ENCODE peak calls at places on chromosome X, in six cellular contexts. I is H9, D is AG09319, Z is right lobe of liver, C is tibial artery, N is astrocyte of the spinal cord. M is an unnamed sample.

GRCh38 chrX:107577933-107578332 is 50.4 kb upstream of the PRPS1 start:
- DNase-seq in Z (no peak), N (no peak), D (no peak), I (no peak), C (no peak), M (no peak)

GRCh38 chrX:46263494-46263893 is 281.7 kb downstream of the ZNF674 start:
- DNase-seq in I (no peak), N (no peak), D (no peak), Z (no peak), C (no peak), M (no peak)

GRCh38 chrX:134868766-134869495 is 121.9 kb upstream of the SMIM10 start:
- DNase-seq in C (no peak), I (no peak), D (no peak), Z (no peak), N (peak), M (no peak)

GRCh38 chrX:112662559-112663427 is 16.9 kb downstream of the LHFPL1 start:
- DNase-seq in N (no peak), Z (no peak), I (no peak), D (no peak), C (no peak), M (no peak)

GRCh38 chrX:29478336-29479069 is 736.9 kb upstream of the MAGEB2 start:
- DNase-seq in C (no peak), D (no peak), I (peak), N (peak), Z (peak), M (peak)

GRCh38 chrX:153897899-153898298 is 6.6 kb upstream of the AVPR2 start:
- DNase-seq in Z (no peak), N (no peak), I (no peak), D (no peak), C (no peak), M (no peak)

GRCh38 chrX:137431693-137432488 is 134.0 kb upstream of the ZIC3 start:
- DNase-seq in N (no peak), Z (no peak), D (no peak), C (no peak), I (peak), M (no peak)

GRCh38 chrX:2188840-2189239 is 311.9 kb downstream of the DHRSX start:
- DNase-seq in C (no peak), I (no peak), N (no peak), Z (no peak), D (no peak), M (no peak)

GRCh38 chrX:16487620-16488380 is 162.2 kb upstream of the S100G start:
- DNase-seq in D (no peak), N (peak), I (no peak), Z (no peak), C (no peak), M (no peak)

GRCh38 chrX:24733111-24733510 is 39.4 kb downstream of the POLA1 start:
- DNase-seq in D (no peak), C (no peak), Z (no peak), N (no peak), I (no peak), M (no peak)

GRCh38 chrX:15854080-15854655 is 445 bp downstream of the AP1S2 start:
- DNase-seq in I (peak), C (peak), N (no peak), Z (peak), D (no peak), M (peak)

GRCh38 chrX:63349307-63349706 is 1.8 kb downstream of the SPIN4 start:
- DNase-seq in N (no peak), D (no peak), Z (no peak), I (no peak), C (no peak), M (no peak)

GRCh38 chrX:24148535-24149345 is 789 bp upstream of the ZFX start:
- DNase-seq in C (no peak), Z (no peak), N (peak), I (no peak), D (no peak), M (no peak)

GRCh38 chrX:71919436-71919835 is 8.8 kb downstream of the NHSL2 start:
- DNase-seq in I (no peak), N (no peak), C (no peak), Z (no peak), D (no peak), M (no peak)

GRCh38 chrX:1389181-1389992 is 2.5 kb downstream of the SLC25A6 start:
- DNase-seq in Z (no peak), D (no peak), C (no peak), I (no peak), N (no peak), M (no peak)

GRCh38 chrX:21412883-21413282 is 38.7 kb downstream of the CNKSR2 start:
- DNase-seq in Z (no peak), C (no peak), D (no peak), N (peak), I (no peak), M (no peak)

GRCh38 chrX:12779534-12779933 is 11.7 kb upstream of the PRPS2 start:
- DNase-seq in I (no peak), D (no peak), N (no peak), Z (no peak), C (no peak), M (no peak)

GRCh38 chrX:13750204-13750603 is 15.7 kb downstream of the OFD1 start:
- DNase-seq in N (peak), I (no peak), C (no peak), Z (no peak), D (no peak), M (no peak)

GRCh38 chrX:40158036-40158706 is 60.4 kb upstream of the BCOR start:
- DNase-seq in Z (peak), C (no peak), D (no peak), N (no peak), I (peak), M (no peak)

GRCh38 chrX:120251471-120252011 is 929 bp downstream of the ZBTB33 start:
- DNase-seq in N (peak), Z (peak), C (no peak), D (no peak), I (no peak), M (peak)

GRCh38 chrX:28582494-28582893 is 4.8 kb upstream of the IL1RAPL1 start:
- DNase-seq in Z (no peak), C (no peak), D (no peak), I (no peak), N (no peak), M (no peak)

GRCh38 chrX:13774696-13775095 is 40.1 kb downstream of the OFD1 start:
- DNase-seq in I (no peak), C (no peak), N (peak), Z (no peak), D (no peak), M (no peak)

GRCh38 chrX:19659929-19660328 is 144.6 kb upstream of the MAP3K15 start:
- DNase-seq in N (no peak), I (no peak), C (no peak), Z (no peak), D (no peak), M (no peak)
- TF ChIP-seq CTCF in N (no peak), I (peak), C (no peak), Z (no peak), D (no peak), M (peak)

DNA sequence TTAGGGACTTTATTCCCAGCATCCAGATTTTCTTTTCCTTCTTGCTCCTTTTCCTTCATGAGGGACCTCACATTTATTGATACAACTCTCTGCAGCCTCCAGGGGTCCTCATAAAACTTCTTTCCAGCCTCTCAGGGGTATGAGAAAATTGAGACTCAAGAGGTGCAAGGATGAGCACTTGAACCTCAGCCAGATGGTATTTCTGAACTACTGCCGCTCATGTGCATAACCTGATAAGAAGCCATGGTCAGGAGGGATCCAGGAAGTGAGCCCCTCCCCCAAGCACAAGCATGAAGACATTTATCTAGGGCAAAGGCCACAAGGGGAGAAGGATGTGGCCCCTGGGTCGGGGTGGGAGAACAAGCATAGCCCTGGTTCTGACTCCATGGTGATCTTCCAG is 73.3 kb downstream of the TSPAN7 start:
- DNase-seq in C (no peak), Z (no peak), N (no peak), D (no peak), I (no peak), M (no peak)
- TF ChIP-seq CTCF in C (no peak), Z (no peak), N (no peak), D (no peak), I (no peak), M (no peak)

DNA sequence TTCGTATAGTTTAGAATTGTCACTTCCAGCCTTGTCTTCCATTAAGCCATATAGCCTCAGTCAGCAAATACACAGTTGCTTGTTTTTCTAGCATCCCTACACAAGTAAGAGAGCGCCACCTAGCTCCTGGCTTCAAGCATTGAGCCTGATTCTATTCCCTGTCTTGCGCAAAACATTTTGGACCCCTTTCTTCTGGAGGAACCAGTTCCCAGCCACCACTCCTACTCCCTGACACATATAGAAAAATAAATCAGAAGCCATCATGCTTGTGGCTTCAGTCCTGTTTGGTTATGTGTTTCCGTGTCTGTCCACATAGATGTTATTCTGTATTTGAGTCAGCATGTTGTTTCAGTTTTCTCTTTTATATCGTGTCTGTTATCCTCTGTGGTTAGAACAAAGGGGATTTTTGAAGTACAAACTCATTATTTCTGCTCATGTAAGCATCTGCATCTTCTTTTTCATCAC is 59.9 kb downstream of the GK start:
- DNase-seq in D (peak), I (peak), C (peak), N (peak), Z (no peak), M (peak)
- TF ChIP-seq CTCF in D (peak), I (peak), C (peak), N (peak), Z (peak), M (peak)

GRCh38 chrX:64571011-64571410 is 175.8 kb upstream of the MTMR8 start:
- DNase-seq in N (no peak), Z (no peak), I (peak), C (no peak), D (no peak), M (no peak)

DNA sequence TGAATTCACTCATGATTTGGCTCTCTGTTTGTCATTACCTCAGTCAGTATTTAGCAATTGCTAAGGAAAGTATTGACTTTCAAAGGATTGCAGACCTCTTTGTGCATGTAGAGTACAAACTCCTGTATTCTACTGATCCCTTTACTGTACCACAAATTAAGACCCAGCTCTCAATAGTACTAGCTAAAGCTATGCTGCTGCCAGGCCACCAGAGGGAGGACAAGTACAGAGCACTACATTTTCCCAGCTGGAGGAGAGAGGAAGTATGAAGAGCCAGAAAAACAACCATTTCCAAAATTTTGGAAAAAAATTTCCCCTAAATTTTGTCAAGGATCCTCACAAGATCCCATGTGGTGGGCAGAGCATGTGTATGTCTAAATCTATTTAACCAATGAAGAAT is 175.0 kb upstream of the MTMR8 start:
- DNase-seq in C (no peak), I (peak), N (no peak), Z (no peak), D (no peak), M (no peak)
- TF ChIP-seq CTCF in C (no peak), I (peak), N (no peak), Z (peak), D (no peak), M (no peak)

GRCh38 chrX:102723456-102723855 is 2.9 kb downstream of the GPRASP3 start:
- DNase-seq in I (no peak), D (no peak), C (no peak), Z (no peak), N (no peak), M (no peak)

GRCh38 chrX:102715967-102716366 is 3.7 kb downstream of the GPRASP2 start:
- DNase-seq in C (no peak), N (no peak), D (no peak), I (no peak), Z (no peak), M (no peak)

GRCh38 chrX:102714994-102715393 is 2.7 kb downstream of the GPRASP2 start:
- DNase-seq in N (no peak), I (peak), C (no peak), Z (no peak), D (no peak), M (no peak)

DNA sequence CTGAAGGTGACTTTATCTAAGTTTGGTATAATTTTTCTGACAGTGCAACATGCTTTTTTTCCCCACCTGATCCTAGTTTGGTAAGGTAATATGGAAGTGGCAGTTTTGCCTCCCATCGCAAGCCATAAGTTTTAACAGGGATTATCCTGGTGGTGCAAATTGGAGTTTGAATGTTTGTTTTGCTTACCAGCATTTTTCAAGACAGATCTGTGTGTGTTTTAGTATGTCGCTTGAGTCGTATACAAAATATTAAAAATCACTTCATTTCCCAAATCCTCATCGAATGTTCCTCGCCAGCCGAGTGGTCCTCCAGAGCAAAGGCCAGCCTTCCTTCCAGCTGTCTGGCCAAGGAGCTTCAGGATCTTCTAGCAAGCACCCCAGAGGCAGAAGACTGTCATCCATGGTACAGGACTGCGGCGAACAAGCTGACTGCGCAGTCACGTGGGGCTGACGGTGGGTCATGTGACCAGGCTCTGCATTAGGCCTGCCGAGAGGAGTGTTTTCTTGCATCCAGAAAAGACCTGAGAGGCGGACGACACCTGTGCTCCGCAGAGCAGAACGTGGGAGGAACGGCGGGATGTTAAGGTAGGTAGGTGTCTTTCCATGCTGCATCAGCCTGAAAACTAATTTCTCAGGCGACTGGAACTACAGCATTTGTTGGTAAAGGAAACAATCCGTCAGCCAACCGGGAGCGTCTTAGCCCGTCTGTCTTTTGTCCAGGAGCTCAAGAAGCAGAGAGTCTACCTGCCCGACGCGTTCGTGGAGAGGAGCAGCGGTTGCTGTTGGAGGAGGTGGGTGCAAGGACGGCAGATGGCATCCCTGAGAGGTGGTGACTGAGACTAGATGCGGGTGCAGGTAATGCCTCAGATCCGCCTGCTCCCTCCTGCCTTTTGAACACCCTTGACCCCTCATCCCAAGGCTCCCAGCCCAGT is at the start of gene GPRASP3:
- DNase-seq in I (no peak), D (peak), N (peak), Z (peak), C (peak), M (peak)
- TF ChIP-seq CTCF in I (no peak), D (no peak), N (no peak), Z (no peak), C (no peak), M (no peak)

GRCh38 chrX:109600114-109600710 is 24.8 kb downstream of the KCNE5 start:
- DNase-seq in C (peak), D (no peak), N (peak), I (peak), Z (no peak), M (no peak)
- TF ChIP-seq CTCF in C (no peak), D (no peak), N (no peak), I (no peak), Z (no peak), M (no peak)

DNA sequence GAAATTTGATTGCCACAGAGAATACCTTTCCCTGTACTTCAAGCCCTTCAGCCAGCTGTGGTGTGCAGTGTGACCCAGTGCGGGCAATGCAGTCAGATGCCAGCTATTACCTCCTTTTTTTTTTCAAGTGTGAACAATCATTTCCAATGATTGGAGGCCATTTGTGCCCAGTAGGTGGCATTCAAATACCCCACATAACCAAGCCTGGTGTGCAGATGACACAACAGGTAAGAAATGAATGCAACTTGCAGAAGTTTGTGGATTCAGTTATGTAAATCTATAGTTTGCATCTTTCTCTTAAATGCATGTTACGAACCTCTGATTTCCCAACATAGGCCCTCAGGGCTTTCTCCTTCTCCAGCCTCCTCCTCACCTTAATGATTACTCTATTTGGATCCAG is 98.0 kb downstream of the CLCN4 start:
- DNase-seq in Z (no peak), I (no peak), D (no peak), N (no peak), C (no peak), M (no peak)
- TF ChIP-seq CTCF in Z (peak), I (no peak), D (no peak), N (no peak), C (no peak), M (no peak)

GRCh38 chrX:4277122-4277521 is 563.7 kb upstream of the PRKX start:
- DNase-seq in N (no peak), C (no peak), Z (no peak), I (no peak), D (no peak), M (no peak)
- TF ChIP-seq CTCF in N (no peak), C (no peak), Z (no peak), I (peak), D (no peak), M (peak)

GRCh38 chrX:45031830-45032229 is 158.8 kb downstream of the KDM6A start:
- DNase-seq in N (no peak), C (no peak), I (no peak), Z (no peak), D (no peak), M (no peak)
- TF ChIP-seq CTCF in N (no peak), C (no peak), I (no peak), Z (no peak), D (no peak), M (no peak)

GRCh38 chrX:110858565-110858964 is 62.9 kb upstream of the CHRDL1 start:
- DNase-seq in I (no peak), N (no peak), Z (no peak), D (no peak), C (no peak), M (no peak)

GRCh38 chrX:110852180-110852579 is 56.6 kb upstream of the CHRDL1 start:
- DNase-seq in Z (no peak), D (no peak), C (no peak), I (no peak), N (no peak), M (no peak)

GRCh38 chrX:110851780-110852179 is 56.2 kb upstream of the CHRDL1 start:
- DNase-seq in N (peak), Z (peak), I (no peak), D (no peak), C (peak), M (no peak)

DNA sequence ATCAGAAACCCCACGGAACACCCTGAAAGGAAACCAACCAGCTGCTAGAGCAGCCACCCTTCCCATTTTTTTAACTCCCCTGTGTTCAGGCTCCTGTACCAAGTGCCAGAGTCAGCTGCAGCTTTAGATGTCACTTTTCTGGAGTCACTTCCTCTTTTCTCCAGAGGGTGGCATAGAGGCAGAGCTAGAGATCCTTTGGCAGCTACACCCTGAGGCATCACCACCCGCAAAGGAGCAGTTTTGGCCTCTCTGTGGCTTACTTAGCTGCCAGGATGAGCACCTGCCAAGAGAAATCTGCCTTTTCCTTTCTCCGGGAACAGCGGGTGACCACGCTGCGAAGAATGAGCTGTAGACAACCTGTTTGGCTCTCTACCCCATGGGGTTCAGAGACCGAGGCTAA is 58.0 kb upstream of the CHRDL1 start:
- DNase-seq in Z (no peak), D (no peak), I (peak), N (peak), C (no peak), M (no peak)
- TF ChIP-seq CTCF in Z (peak), D (peak), I (peak), N (peak), C (no peak), M (peak)